ENCODE peak calls at places on chromosomes 12 and 14, in five cellular contexts. X, I, N, V and G are unnamed samples.

GRCh38 chr12:93461503-93461902 is 5.8 kb upstream of the MRPL42 start:
- DNase-seq in N (no peak), X (no peak), I (no peak), V (no peak), G (no peak)

GRCh38 chr12:117047810-117048584 is 51.2 kb downstream of the TESC start:
- DNase-seq in N (no peak), V (no peak), I (no peak), X (no peak), G (no peak)

GRCh38 chr12:52438305-52439301 is 4.4 kb upstream of the KRT75 start:
- DNase-seq in V (no peak), I (no peak), X (no peak), N (no peak), G (no peak)

GRCh38 chr14:99552572-99553216 is 51.3 kb downstream of the CCDC85C start:
- DNase-seq in X (peak), V (no peak), I (no peak), N (no peak), G (no peak)

GRCh38 chr12:9340422-9341259 is 132.4 kb upstream of the PZP start:
- DNase-seq in I (no peak), N (no peak), X (no peak), V (no peak), G (no peak)

GRCh38 chr12:105041186-105041585 is 43.1 kb downstream of the ALDH1L2 start:
- DNase-seq in X (no peak), I (no peak), V (no peak), N (no peak), G (no peak)

GRCh38 chr12:52655720-52656124 is 3.7 kb upstream of the KRT2 start:
- DNase-seq in N (no peak), X (peak), V (no peak), I (no peak), G (no peak)

GRCh38 chr12:105420659-105421240 is 90.3 kb downstream of the C12orf75 start:
- DNase-seq in N (peak), I (peak), X (peak), V (peak), G (no peak)

GRCh38 chr12:93982847-93983315 is 165.5 kb upstream of the PLXNC1 start:
- DNase-seq in V (no peak), I (peak), X (no peak), N (no peak), G (no peak)

GRCh38 chr14:68950111-68950510 is 29.0 kb downstream of the ACTN1 start:
- DNase-seq in X (no peak), V (no peak), N (no peak), I (no peak), G (no peak)

GRCh38 chr12:56628671-56629458 is 1.3 kb downstream of the BAZ2A start:
- DNase-seq in I (no peak), V (peak), X (peak), N (peak), G (no peak)

GRCh38 chr12:18158774-18159557 is 69.0 kb upstream of the RERGL start:
- DNase-seq in I (no peak), X (no peak), V (peak), N (peak), G (no peak)

GRCh38 chr14:24483604-24484252 is 24.3 kb downstream of the CMA1 start:
- DNase-seq in I (no peak), N (no peak), V (no peak), X (no peak), G (no peak)

GRCh38 chr12:131843527-131843926 is 15.3 kb downstream of the MMP17 start:
- DNase-seq in I (no peak), V (no peak), N (no peak), X (no peak), G (no peak)

GRCh38 chr12:13234045-13234641 is 37.6 kb downstream of the EMP1 start:
- DNase-seq in I (no peak), V (peak), X (peak), N (peak), G (peak)

DNA sequence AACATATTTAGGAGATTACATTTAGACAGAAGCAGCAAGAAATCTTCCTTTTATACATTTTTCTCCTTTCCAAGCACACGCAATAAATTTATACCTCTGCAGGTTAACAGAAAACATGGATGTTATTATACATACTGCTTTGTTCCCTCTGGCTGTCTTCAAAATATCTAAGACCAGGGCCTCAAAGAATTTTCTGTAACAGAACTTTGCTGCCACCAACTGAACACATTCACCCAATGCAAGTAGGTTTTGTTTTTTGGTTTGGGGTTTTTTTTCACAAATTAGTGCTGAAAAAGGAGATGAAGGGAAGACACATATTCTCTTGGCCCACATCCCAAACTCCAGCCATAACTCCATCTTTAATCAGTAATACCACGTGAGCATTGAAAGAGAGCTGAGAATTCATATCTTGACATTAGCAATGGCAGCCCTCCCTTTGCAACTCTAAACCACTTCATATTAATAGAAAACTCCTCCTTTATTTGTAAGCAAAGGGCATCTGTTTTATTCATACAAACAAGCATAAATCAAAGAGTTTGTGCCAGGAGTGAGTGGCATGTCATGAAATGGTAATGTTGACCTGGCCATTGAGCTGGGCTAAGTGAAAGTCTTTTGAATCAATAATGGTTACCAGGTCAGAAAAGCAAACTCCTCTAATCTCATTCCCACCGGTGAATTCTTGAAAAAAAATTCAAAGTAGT is 150.8 kb upstream of the FSCB start:
- DNase-seq in X (no peak), N (peak), V (no peak), I (no peak), G (no peak)
- TF ChIP-seq CTCF in X (no peak), N (peak), V (no peak), I (peak), G (peak)

DNA sequence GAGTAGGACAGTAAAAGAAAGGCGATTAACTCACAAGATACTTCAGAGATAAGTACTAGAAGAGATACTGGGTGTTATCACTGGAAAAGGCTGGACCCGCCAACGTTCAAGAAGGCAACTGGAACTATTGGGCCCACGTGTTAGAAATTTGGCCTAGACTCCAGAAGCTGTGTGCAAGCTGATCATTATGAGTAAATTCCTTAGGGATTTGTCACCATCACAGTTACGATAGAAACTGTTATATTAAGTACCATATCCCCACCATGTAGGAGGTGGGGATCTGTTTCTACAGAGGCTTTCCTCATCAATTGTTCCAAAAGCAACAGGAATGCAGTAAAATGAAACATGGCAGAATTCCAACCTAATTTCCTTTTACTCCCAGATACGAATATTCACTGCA is 170.8 kb downstream of the NOVA1 start:
- DNase-seq in I (no peak), X (no peak), N (no peak), V (no peak), G (no peak)
- TF ChIP-seq POLR2AphosphoS5 in I (no peak), X (no peak), N (no peak), V (no peak), G (no peak)

GRCh38 chr14:56280843-56281242 is 162.6 kb downstream of the PELI2 start:
- DNase-seq in V (no peak), I (no peak), N (no peak), X (no peak), G (no peak)
- TF ChIP-seq CTCF in V (no peak), I (no peak), N (no peak), X (no peak), G (no peak)

GRCh38 chr12:121590476-121591143 is 9.8 kb upstream of the KDM2B start:
- DNase-seq in I (no peak), N (peak), X (no peak), V (no peak), G (no peak)
- TF ChIP-seq POLR2AphosphoS5 in I (no peak), N (no peak), X (no peak), V (no peak), G (no peak)

GRCh38 chr12:69470189-69471094 is at the start of gene FRS2:
- DNase-seq in V (peak), I (peak), N (peak), X (peak), G (peak)
- TF ChIP-seq CTCF in V (peak), I (peak), N (peak), X (no peak), G (peak)

GRCh38 chr12:41573445-41573844 is 385.3 kb downstream of the PDZRN4 start:
- DNase-seq in X (no peak), I (no peak), V (no peak), N (no peak), G (no peak)
- TF ChIP-seq POLR2AphosphoS5 in X (no peak), I (no peak), V (no peak), N (no peak), G (no peak)

GRCh38 chr12:40028296-40028695 is 77.6 kb downstream of the SLC2A13 start:
- DNase-seq in N (no peak), V (no peak), X (no peak), I (no peak), G (no peak)
- TF ChIP-seq CTCF in N (no peak), V (no peak), X (no peak), I (no peak), G (no peak)

DNA sequence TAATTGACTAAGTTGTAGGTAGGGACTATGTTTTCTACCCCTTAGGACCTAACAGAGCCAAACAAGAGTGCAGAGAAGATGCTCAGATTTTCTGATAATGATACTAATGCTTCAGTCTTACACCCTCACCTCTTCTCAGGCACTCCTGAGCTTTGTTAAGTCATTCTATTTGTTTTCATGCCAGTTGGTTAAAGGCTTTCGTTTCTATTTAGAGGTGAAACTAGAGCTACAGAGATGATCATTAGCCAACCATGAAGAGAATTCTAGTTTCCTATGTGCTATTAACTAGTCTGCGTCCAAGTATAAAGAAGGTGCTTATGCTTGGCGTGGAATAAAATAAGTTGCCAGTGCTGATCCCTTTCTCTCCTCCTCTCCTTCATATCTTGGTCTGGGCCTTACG is 34.6 kb upstream of the PYGL start:
- DNase-seq in X (no peak), N (no peak), I (no peak), V (no peak), G (no peak)
- TF ChIP-seq POLR2AphosphoS5 in X (no peak), N (no peak), I (no peak), V (no peak), G (no peak)

DNA sequence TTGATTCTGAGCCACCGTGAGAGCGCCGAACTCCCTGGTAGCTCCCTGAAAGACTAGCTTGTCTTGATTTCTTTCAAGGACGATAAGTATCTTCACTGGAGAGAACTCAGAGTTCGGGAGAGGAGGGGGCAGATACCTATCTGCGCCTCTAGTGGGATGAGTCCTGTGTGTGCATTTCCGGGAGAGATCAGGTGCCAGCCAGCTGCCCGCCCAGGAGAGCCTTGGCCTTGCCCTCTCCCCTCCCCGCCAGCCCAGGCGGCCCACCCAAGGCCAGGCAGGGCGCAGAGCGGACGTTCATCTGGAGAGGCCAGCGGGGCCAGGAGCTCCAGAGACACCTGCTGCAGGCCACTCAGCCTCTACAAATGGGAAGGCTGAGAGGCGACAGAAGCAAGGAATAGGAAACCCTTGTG is 1.0 kb downstream of the CD9 start:
- DNase-seq in I (no peak), V (no peak), X (no peak), N (peak), G (no peak)
- TF ChIP-seq CTCF in I (no peak), V (no peak), X (no peak), N (no peak), G (no peak)